ENCODE peak calls at places on chromosomes 4 and X, in eight cellular contexts. Y, A, P, H, D, J, X and R are unnamed samples.

GRCh38 chr4:2484993-2485392 is 16.1 kb downstream of the RNF4 start:
- DNase-seq in Y (no peak), A (peak; percentile 21), P (peak; percentile 83), H (peak; percentile 44), D (no peak), J (peak; percentile 87), X (no peak), R (no peak)

GRCh38 chr4:182924497-182924896 is 7.3 kb upstream of the DCTD start:
- DNase-seq in Y (no peak), A (no peak), P (no peak), H (no peak), D (peak; percentile 92), J (no peak), X (no peak), R (no peak)

GRCh38 chr4:176156656-176157055 is 38.7 kb downstream of the SPATA4 start:
- DNase-seq in Y (no peak), A (no peak), P (no peak), H (no peak), D (no peak), J (no peak), X (no peak), R (no peak)

GRCh38 chrX:107729558-107730297 is 45.9 kb downstream of the TSC22D3 start:
- DNase-seq in Y (no peak), A (peak; percentile 25), P (peak; percentile 79), H (no peak), D (no peak), J (peak; percentile 72), X (no peak), R (no peak)

GRCh38 chrX:34557733-34558132 is 99.4 kb downstream of the TMEM47 start:
- DNase-seq in Y (no peak), A (peak; percentile 86), P (no peak), H (no peak), D (no peak), J (no peak), X (no peak), R (no peak)

GRCh38 chr4:141909541-141909940 is 273.2 kb downstream of the IL15 start:
- DNase-seq in Y (no peak), A (no peak), P (no peak), H (no peak), D (no peak), J (no peak), X (no peak), R (no peak)

GRCh38 chr4:81594495-81595169 is 122.9 kb upstream of the RASGEF1B start:
- DNase-seq in Y (no peak), A (no peak), P (no peak), H (no peak), D (no peak), J (no peak), X (no peak), R (no peak)

GRCh38 chr4:154081391-154081790 is 292.5 kb upstream of the SFRP2 start:
- DNase-seq in Y (no peak), A (no peak), P (no peak), H (no peak), D (no peak), J (no peak), X (no peak), R (no peak)

GRCh38 chrX:41352329-41352801 is 18.4 kb downstream of the DDX3X start:
- DNase-seq in Y (no peak), A (peak; percentile 12), P (no peak), H (no peak), D (no peak), J (no peak), X (no peak), R (no peak)

GRCh38 chr4:187276786-187277408 is 553.2 kb upstream of the FAT1 start:
- DNase-seq in Y (no peak), A (no peak), P (no peak), H (no peak), D (peak; percentile 78), J (no peak), X (no peak), R (no peak)

GRCh38 chr4:97152159-97152558 is 991.1 kb downstream of the STPG2 start:
- DNase-seq in Y (no peak), A (no peak), P (no peak), H (no peak), D (no peak), J (no peak), X (no peak), R (no peak)

GRCh38 chr4:76430519-76431388 is 4.3 kb upstream of the SHROOM3 start:
- DNase-seq in Y (no peak), A (peak; percentile 83), P (no peak), H (no peak), D (peak; percentile 60), J (no peak), X (peak; percentile 36), R (no peak)
- H3K4me3 ChIP-seq in Y (no peak overlapping the region), A (no peak overlapping the region), P (no peak overlapping the region), H (no peak overlapping the region), D (no peak overlapping the region), J (no peak overlapping the region), X (no peak overlapping the region), R (no peak overlapping the region)

GRCh38 chrX:119604778-119605177 is 1.4 kb downstream of the NKRF start:
- DNase-seq in Y (no peak), A (no peak), P (no peak), H (no peak), D (no peak), J (no peak), X (no peak), R (no peak)
- H3K27ac ChIP-seq in Y (no peak overlapping the region), A (no peak overlapping the region), P (peak overlapping the region; percentile 93), H (no peak overlapping the region), D (no peak overlapping the region), J (no peak overlapping the region), X (no peak overlapping the region), R (no peak overlapping the region)

GRCh38 chr4:95545526-95545925 is 3.2 kb downstream of the UNC5C start:
- DNase-seq in Y (no peak), A (no peak), P (no peak), H (no peak), D (no peak), J (no peak), X (no peak), R (no peak)
- H3K4me3 ChIP-seq in Y (no peak overlapping the region), A (peak overlapping the region; percentile 82), P (peak overlapping the region; percentile 70), H (no peak overlapping the region), D (no peak overlapping the region), J (peak overlapping the region; percentile 67), X (no peak overlapping the region), R (no peak overlapping the region)

GRCh38 chr4:52718123-52718522 is 33.1 kb downstream of the ERVMER34-1 start:
- DNase-seq in Y (no peak), A (no peak), P (no peak), H (no peak), D (peak; percentile 49), J (no peak), X (no peak), R (no peak)
- H3K27ac ChIP-seq in Y (no peak overlapping the region), A (peak overlapping the region; percentile 16), P (no peak overlapping the region), H (no peak overlapping the region), D (no peak overlapping the region), J (no peak overlapping the region), X (no peak overlapping the region), R (no peak overlapping the region)

GRCh38 chr4:87211249-87211952 is 9.0 kb downstream of the KLHL8 start:
- DNase-seq in Y (no peak), A (no peak), P (no peak), H (no peak), D (no peak), J (no peak), X (no peak), R (no peak)

GRCh38 chr4:87209696-87210095 is 10.7 kb downstream of the KLHL8 start:
- DNase-seq in Y (no peak), A (no peak), P (peak; percentile 72), H (no peak), D (no peak), J (peak; percentile 71), X (no peak), R (no peak)

GRCh38 chr4:87213425-87213824 is 7.0 kb downstream of the KLHL8 start:
- DNase-seq in Y (no peak), A (no peak), P (no peak), H (no peak), D (peak; percentile 49), J (no peak), X (no peak), R (no peak)

GRCh38 chr4:87204559-87204958 is 15.9 kb downstream of the KLHL8 start:
- DNase-seq in Y (no peak), A (no peak), P (no peak), H (no peak), D (no peak), J (no peak), X (no peak), R (no peak)

DNA sequence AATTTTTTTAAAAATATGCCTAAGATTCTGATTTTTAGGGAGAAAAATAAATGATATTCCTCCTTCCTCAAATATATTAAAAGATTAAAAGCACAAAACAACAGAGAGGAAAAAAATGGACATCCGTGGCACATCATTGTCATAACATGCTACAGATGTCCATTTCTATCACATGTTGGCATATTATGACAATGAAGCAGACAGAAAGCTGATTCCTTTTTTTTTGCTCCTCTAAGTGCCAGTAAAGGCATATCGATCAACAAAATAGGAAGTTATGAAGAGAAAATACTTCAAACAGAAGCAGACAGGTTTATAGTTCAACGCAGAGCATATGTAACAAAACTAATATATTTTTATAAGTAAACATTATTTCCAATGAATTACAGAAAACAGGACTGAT is 11.2 kb downstream of the KLHL8 start:
- DNase-seq in Y (no peak), A (no peak), P (no peak), H (no peak), D (no peak), J (no peak), X (no peak), R (no peak)
- H3K4me3 ChIP-seq in Y (no peak overlapping the region), A (no peak overlapping the region), P (no peak overlapping the region), H (no peak overlapping the region), D (no peak overlapping the region), J (no peak overlapping the region), X (no peak overlapping the region), R (no peak overlapping the region)